ENCODE peak calls at places on chromosomes 13 and 19, in seven cellular contexts. S is psoas muscle, G is body of pancreas, R is fibroblast of lung, W is kidney epithelial cell, Q is H9, Y is natural killer cell. P is an unnamed sample.

GRCh38 chr19:10780368-10780767 is 55.6 kb downstream of the TMED1 start:
- DNase-seq in Y (no peak), Q (no peak), S (peak; percentile 61), W (no peak), G (no peak), R (peak; percentile 84), P (no peak)

GRCh38 chr19:35642312-35642711 is 767 bp downstream of the ETV2 start:
- DNase-seq in W (no peak), S (no peak), R (no peak), G (no peak), Y (no peak), Q (peak; percentile 39), P (no peak)

GRCh38 chr13:29929062-29929847 is 78.8 kb upstream of the UBL3 start:
- DNase-seq in R (no peak), Y (no peak), Q (no peak), S (no peak), G (no peak), W (no peak), P (no peak)

GRCh38 chr13:65653548-65654078 is 1576.5 kb downstream of the PCDH9 start:
- DNase-seq in G (no peak), Q (no peak), Y (no peak), S (no peak), W (no peak), R (no peak), P (no peak)

GRCh38 chr13:105918842-105919741 is 616.4 kb downstream of the EFNB2 start:
- DNase-seq in G (no peak), Y (no peak), Q (peak; percentile 51), R (peak; percentile 83), S (no peak), W (peak; percentile 61), P (no peak)

GRCh38 chr13:43229506-43229905 is 206.1 kb downstream of the DNAJC15 start:
- DNase-seq in G (no peak), Q (no peak), S (no peak), W (no peak), R (peak; percentile 81), Y (no peak), P (no peak)

GRCh38 chr19:18507727-18508440 is 14.0 kb downstream of the ELL start:
- DNase-seq in Y (no peak), R (no peak), Q (no peak), G (no peak), S (no peak), W (no peak), P (no peak)

GRCh38 chr13:73303858-73304257 is 245.1 kb downstream of the KLF5 start:
- DNase-seq in W (peak; percentile 79), Y (no peak), S (no peak), Q (peak; percentile 29), R (peak; percentile 74), G (no peak), P (peak; percentile 44)

DNA sequence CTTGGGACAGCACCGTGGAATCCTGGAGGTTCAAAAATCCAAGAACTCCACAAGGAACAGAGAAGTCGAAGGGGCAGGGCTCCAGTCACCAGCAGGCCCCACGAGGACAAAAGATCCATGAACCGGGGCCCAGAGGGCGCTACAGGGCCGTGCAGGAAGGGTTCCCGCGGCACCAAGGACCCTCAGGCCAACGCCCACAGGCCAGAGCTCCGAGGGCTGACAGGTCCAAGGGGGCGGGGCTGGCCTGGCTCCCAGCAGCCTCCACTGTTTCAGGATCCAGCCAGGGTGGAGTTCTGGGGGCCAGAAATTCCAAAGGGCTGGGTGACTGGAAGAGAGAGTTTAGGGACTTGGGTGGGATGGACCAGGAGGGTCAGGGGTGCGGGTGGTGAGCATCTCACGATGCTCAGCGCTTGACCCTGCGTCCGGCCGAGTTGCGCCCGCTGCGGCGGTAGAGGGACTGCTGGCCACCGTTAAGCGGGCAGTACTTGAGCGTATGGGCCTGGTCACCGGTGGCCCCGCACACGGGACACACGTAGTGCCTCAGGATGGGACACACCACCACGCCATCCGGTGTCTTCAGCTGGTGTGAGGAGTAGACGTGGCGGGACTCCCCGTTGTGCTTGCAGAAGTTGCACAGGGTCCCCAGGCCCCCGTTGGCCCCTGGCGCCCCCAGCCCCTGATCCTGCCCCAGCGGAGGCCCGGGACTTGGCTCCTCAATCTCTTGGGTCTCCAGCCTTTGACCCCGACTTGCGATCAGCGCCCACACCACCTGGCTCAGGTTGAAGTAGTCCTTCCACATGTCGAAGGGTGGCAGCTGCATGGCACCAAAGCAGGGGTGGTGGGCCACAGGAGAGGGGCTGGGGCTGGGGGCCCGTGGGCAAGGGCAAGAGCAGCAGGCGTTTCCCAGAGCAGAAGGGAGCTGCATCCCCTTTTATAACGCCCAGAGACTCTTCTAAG is at the start of gene NANOS2:
- DNase-seq in S (peak; percentile 27), R (no peak), G (no peak), W (no peak), Y (no peak), Q (peak; percentile 94), P (peak; percentile 33)
- TF ChIP-seq CTCF in S (no peak), R (no peak), G (no peak), W (no peak), Y (no peak), Q (peak; percentile 86), P (peak; percentile 38)

DNA sequence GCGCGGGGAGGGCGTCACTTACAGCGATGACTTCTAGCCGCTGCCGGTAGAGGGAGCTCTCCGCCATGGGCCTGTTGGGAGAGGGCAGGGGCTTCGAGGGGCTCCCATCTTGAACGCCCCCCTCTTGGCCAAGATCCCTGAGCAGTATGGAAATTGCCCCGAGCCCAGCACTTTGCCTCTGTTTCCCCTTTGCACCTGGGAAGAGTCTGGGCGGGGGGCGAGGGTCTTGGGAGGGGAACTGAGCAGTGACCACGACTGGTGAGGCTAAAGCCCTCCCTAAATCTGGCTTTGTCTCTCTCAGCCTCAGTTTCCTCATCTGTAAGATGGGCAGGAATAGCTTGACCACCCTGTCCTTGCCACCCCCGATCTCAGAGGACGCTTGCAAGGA is 2.8 kb downstream of the PALM3 start:
- DNase-seq in G (no peak), R (no peak), S (peak; percentile 24), W (no peak), Y (peak; percentile 46), Q (peak; percentile 61), P (peak; percentile 77)
- TF ChIP-seq CTCF in G (peak; percentile 27), R (peak; percentile 61), S (peak; percentile 49), W (peak; percentile 88), Y (peak; percentile 61), Q (peak; percentile 85), P (peak; percentile 91)

DNA sequence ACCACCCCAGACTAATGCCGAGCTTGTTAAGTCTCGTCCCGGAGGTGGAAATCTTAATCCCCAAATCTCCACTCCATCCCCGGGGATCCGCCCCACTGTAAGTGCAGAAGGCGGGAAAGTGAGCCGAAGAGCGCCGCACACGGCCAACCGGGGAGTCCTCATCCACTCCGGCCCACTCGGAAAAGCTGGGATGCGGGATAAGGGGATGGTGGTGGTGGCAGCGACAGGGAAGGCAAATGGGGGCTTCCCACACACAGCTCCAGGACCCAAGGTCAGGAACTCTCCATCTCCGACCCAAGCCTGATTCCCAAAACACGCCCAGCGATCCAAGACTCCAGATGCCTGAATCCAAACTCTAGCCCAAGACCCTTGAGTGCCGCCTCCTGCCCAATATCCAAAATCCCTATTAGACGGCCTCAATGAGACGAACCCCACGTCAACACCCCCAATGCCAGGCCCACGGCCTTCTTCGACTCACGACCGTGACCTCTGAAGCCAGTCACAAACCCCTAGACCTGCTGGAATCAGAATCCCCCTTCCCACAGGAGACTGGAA is 481 bp downstream of the FBL start:
- DNase-seq in W (no peak), S (no peak), R (no peak), Q (no peak), Y (no peak), G (no peak), P (no peak)
- TF ChIP-seq CTCF in W (peak; percentile 26), S (no peak), R (no peak), Q (no peak), Y (no peak), G (no peak), P (no peak)

GRCh38 chr19:40136818-40137217 is 46.1 kb upstream of the ZNF780A start:
- DNase-seq in G (no peak), Q (no peak), Y (no peak), S (no peak), W (no peak), R (no peak), P (no peak)
- TF ChIP-seq CTCF in G (no peak), Q (no peak), Y (no peak), S (no peak), W (peak; percentile 3), R (no peak), P (no peak)

DNA sequence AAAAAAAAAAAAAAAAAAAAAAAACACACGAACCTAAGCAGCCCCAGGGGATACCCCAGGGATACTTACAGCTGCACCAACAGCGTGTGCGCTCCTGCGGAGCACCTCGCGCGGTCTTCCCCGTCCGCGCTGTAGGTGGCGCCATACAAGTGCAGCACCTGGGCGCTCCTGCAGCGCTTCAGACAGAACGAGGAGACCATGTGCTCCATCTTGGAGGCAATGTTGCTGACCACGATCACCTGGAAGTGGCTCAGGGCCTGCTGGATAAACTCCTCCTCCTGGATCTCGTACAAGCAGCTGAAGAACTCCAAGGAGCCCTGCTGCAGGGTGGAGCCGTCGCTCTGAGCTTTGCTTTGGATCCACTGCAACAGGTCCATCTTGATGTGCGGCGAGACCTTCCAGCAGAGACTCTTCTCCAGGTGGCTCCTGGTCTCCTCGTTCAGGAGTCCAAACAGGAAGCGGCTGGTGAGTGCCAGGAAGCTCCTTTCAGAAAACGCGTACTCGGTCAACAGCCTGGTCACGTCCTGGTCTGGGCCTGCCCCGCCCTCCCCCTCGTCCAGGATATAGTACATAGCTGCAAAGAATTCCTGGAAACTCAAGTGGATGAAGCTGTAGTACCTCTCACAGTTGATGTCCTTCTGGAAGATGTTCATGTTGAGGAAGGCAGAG is 14.5 kb downstream of the NLRP12 start:
- DNase-seq in Y (no peak), Q (peak; percentile 83), R (no peak), W (no peak), S (no peak), G (no peak), P (peak; percentile 11)
- TF ChIP-seq CTCF in Y (no peak), Q (peak; percentile 81), R (no peak), W (peak; percentile 6), S (no peak), G (no peak), P (no peak)

GRCh38 chr19:45848922-45849321 is 14.0 kb downstream of the SYMPK start:
- DNase-seq in R (no peak), W (no peak), Q (no peak), S (no peak), Y (no peak), G (no peak), P (peak; percentile 10)
- TF ChIP-seq CTCF in R (peak; percentile 5), W (peak; percentile 26), Q (peak; percentile 55), S (no peak), Y (no peak), G (no peak), P (no peak)

GRCh38 chr13:113243847-113244246 is 34.4 kb downstream of the CUL4A start:
- DNase-seq in Q (no peak), R (no peak), S (no peak), W (no peak), G (no peak), Y (no peak), P (no peak)

GRCh38 chr13:113245858-113246791 is 36.7 kb downstream of the CUL4A start:
- DNase-seq in W (no peak), R (no peak), Y (no peak), G (no peak), S (no peak), Q (no peak), P (no peak)
- TF ChIP-seq CTCF in W (peak; percentile 45), R (peak; percentile 9), Y (no peak), G (no peak), S (peak; percentile 10), Q (peak; percentile 43), P (no peak)

GRCh38 chr19:13234518-13234917 is 84.3 kb downstream of the IER2 start:
- DNase-seq in W (no peak), G (peak; percentile 38), Q (peak; percentile 76), R (peak; percentile 9), S (peak; percentile 29), Y (peak; percentile 51), P (peak; percentile 87)
- TF ChIP-seq CTCF in W (peak; percentile 60), G (no peak), Q (peak; percentile 94), R (peak; percentile 26), S (peak; percentile 24), Y (peak; percentile 67), P (peak; percentile 91)

P was measured in activated CD8-positive, alpha-beta T cell treated with anti-CD3 and anti-CD28 coated beads for 36 hours.